ENCODE peak calls at places on chromosome 21, in seven cellular contexts. One of them, this sample, is unnamed.

GRCh38 chr21:18550361-18550760 is 146.8 kb upstream of the TMPRSS15 start:
- DNase-seq in lower lobe of right lung: no peak
- DNase-seq in Panc1: no peak
- DNase-seq in H1: no peak
- DNase-seq in upper lobe of left lung: no peak
- DNase-seq in hepatocyte: no peak
- DNase-seq in lung: no peak
- DNase-seq in this sample: no peak

GRCh38 chr21:17802568-17802967 is 16.6 kb downstream of the C21orf91 start:
- DNase-seq in lower lobe of right lung: no peak
- DNase-seq in Panc1: no peak
- DNase-seq in H1: no peak
- DNase-seq in upper lobe of left lung: no peak
- DNase-seq in hepatocyte: no peak
- DNase-seq in lung: no peak
- DNase-seq in this sample: no peak

GRCh38 chr21:18529253-18529652 is 125.7 kb upstream of the TMPRSS15 start:
- DNase-seq in lower lobe of right lung: no peak
- DNase-seq in Panc1: peak; percentile 8
- DNase-seq in H1: no peak
- DNase-seq in upper lobe of left lung: no peak
- DNase-seq in hepatocyte: peak; percentile 17
- DNase-seq in lung: no peak
- DNase-seq in this sample: no peak

GRCh38 chr21:32499249-32500055 is 85.9 kb downstream of the TCP10L start:
- DNase-seq in lower lobe of right lung: no peak
- DNase-seq in Panc1: no peak
- DNase-seq in H1: no peak
- DNase-seq in upper lobe of left lung: no peak
- DNase-seq in hepatocyte: peak; percentile 10
- DNase-seq in lung: no peak
- DNase-seq in this sample: no peak

GRCh38 chr21:31678478-31678877 is 19.0 kb downstream of the SOD1 start:
- DNase-seq in lower lobe of right lung: no peak
- DNase-seq in Panc1: no peak
- DNase-seq in H1: no peak
- DNase-seq in upper lobe of left lung: no peak
- DNase-seq in hepatocyte: no peak
- DNase-seq in lung: no peak
- DNase-seq in this sample: no peak

GRCh38 chr21:31366825-31367224 is 22.8 kb upstream of the TIAM1 start:
- DNase-seq in lower lobe of right lung: no peak
- DNase-seq in Panc1: peak; percentile 69
- DNase-seq in H1: no peak
- DNase-seq in upper lobe of left lung: no peak
- DNase-seq in hepatocyte: no peak
- DNase-seq in lung: no peak
- DNase-seq in this sample: no peak

GRCh38 chr21:17334478-17334877 is 178.4 kb upstream of the CXADR start:
- DNase-seq in lower lobe of right lung: no peak
- DNase-seq in Panc1: no peak
- DNase-seq in H1: no peak
- DNase-seq in upper lobe of left lung: no peak
- DNase-seq in hepatocyte: no peak
- DNase-seq in lung: no peak
- DNase-seq in this sample: no peak

GRCh38 chr21:14114251-14114650 is 96.5 kb downstream of the LIPI start:
- DNase-seq in lower lobe of right lung: no peak
- DNase-seq in Panc1: no peak
- DNase-seq in H1: no peak
- DNase-seq in upper lobe of left lung: no peak
- DNase-seq in hepatocyte: peak; percentile 20
- DNase-seq in lung: no peak
- DNase-seq in this sample: no peak

GRCh38 chr21:22536511-22536910 is 1538.3 kb downstream of the NCAM2 start:
- DNase-seq in lower lobe of right lung: no peak
- DNase-seq in Panc1: no peak
- DNase-seq in H1: no peak
- DNase-seq in upper lobe of left lung: no peak
- DNase-seq in hepatocyte: peak; percentile 9
- DNase-seq in lung: no peak
- DNase-seq in this sample: no peak

GRCh38 chr21:37028579-37028978 is 22.1 kb downstream of the RIPPLY3 start:
- DNase-seq in lower lobe of right lung: no peak
- DNase-seq in Panc1: no peak
- DNase-seq in H1: no peak
- DNase-seq in upper lobe of left lung: no peak
- DNase-seq in hepatocyte: no peak
- DNase-seq in lung: no peak
- DNase-seq in this sample: no peak

GRCh38 chr21:30044447-30045064 is 104.8 kb upstream of the GRIK1 start:
- DNase-seq in lower lobe of right lung: no peak
- DNase-seq in Panc1: peak; percentile 4
- DNase-seq in H1: no peak
- DNase-seq in upper lobe of left lung: no peak
- DNase-seq in hepatocyte: peak; percentile 50
- DNase-seq in lung: no peak
- DNase-seq in this sample: no peak

GRCh38 chr21:21230672-21231071 is 232.5 kb downstream of the NCAM2 start:
- DNase-seq in lower lobe of right lung: no peak
- DNase-seq in Panc1: no peak
- DNase-seq in H1: no peak
- DNase-seq in upper lobe of left lung: no peak
- DNase-seq in hepatocyte: peak; percentile 46
- DNase-seq in lung: no peak
- DNase-seq in this sample: no peak

GRCh38 chr21:16589046-16589445 is 859.3 kb downstream of the USP25 start:
- DNase-seq in lower lobe of right lung: no peak
- DNase-seq in Panc1: no peak
- DNase-seq in H1: no peak
- DNase-seq in upper lobe of left lung: no peak
- DNase-seq in hepatocyte: no peak
- DNase-seq in lung: no peak
- DNase-seq in this sample: no peak

GRCh38 chr21:15775291-15775690 is 45.5 kb downstream of the USP25 start:
- DNase-seq in lower lobe of right lung: no peak
- DNase-seq in Panc1: no peak
- DNase-seq in H1: no peak
- DNase-seq in upper lobe of left lung: peak; percentile 28
- DNase-seq in hepatocyte: no peak
- DNase-seq in lung: no peak
- DNase-seq in this sample: no peak

GRCh38 chr21:27722095-27722494 is 755.2 kb upstream of the ADAMTS5 start:
- DNase-seq in lower lobe of right lung: no peak
- DNase-seq in Panc1: no peak
- DNase-seq in H1: no peak
- DNase-seq in upper lobe of left lung: no peak
- DNase-seq in hepatocyte: peak; percentile 22
- DNase-seq in lung: no peak
- DNase-seq in this sample: no peak

GRCh38 chr21:33760641-33761103 is 118.4 kb downstream of the ITSN1 start:
- DNase-seq in lower lobe of right lung: no peak
- DNase-seq in Panc1: no peak
- DNase-seq in H1: no peak
- DNase-seq in upper lobe of left lung: no peak
- DNase-seq in hepatocyte: no peak
- DNase-seq in lung: no peak
- DNase-seq in this sample: no peak
- H3K4me1 ChIP-seq in lower lobe of right lung: peaks cover 14% of the 10 kb centered on the region
- H3K4me1 ChIP-seq in Panc1: peaks cover 6% of the 10 kb centered on the region
- H3K4me1 ChIP-seq in H1: peaks cover 2% of the 10 kb centered on the region
- H3K4me1 ChIP-seq in upper lobe of left lung: peaks cover 5% of the 10 kb centered on the region
- H3K4me1 ChIP-seq in hepatocyte: peaks cover 10% of the 10 kb centered on the region
- H3K4me1 ChIP-seq in lung: no peaks in the 10 kb centered on the region
- H3K4me1 ChIP-seq in this sample: no peaks in the 10 kb centered on the region

DNA sequence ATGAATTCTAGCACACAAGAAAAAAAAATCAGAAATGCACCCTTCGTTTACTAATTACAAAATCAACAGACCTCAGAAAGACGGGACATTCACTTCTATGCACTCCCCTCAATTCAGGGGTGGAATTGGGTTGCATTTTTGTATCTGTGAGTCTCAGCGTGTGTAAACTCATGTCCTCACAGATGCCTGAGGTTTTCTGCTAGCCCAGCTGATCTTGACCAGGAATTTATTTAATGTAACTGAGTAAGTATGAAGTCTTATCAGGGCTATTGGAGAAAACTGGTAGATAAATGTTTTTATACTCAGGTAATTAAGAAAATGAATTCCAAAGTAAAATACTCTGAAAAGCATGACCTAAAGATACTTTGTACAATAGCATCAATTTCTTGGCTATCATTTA is 167.7 kb downstream of the RUNX1 start:
- DNase-seq in lower lobe of right lung: no peak
- DNase-seq in Panc1: no peak
- DNase-seq in H1: no peak
- DNase-seq in upper lobe of left lung: no peak
- DNase-seq in hepatocyte: no peak
- DNase-seq in lung: no peak
- DNase-seq in this sample: no peak
- H3K27ac ChIP-seq in lower lobe of right lung: peak overlapping the region; percentile 95
- H3K27ac ChIP-seq in Panc1: peak overlapping the region; percentile 84
- H3K27ac ChIP-seq in H1: no peak overlapping the region
- H3K27ac ChIP-seq in upper lobe of left lung: peak overlapping the region; percentile 94
- H3K27ac ChIP-seq in hepatocyte: peak overlapping the region; percentile 55
- H3K27ac ChIP-seq in lung: no peak overlapping the region
- H3K27ac ChIP-seq in this sample: no peak overlapping the region

GRCh38 chr21:43728467-43729390 is 9.8 kb downstream of the PDXK start:
- DNase-seq in lower lobe of right lung: peak; percentile 96
- DNase-seq in Panc1: peak; percentile 48
- DNase-seq in H1: peak; percentile 54
- DNase-seq in upper lobe of left lung: peak; percentile 97
- DNase-seq in hepatocyte: peak; percentile 97
- DNase-seq in lung: peak; percentile 95
- DNase-seq in this sample: peak; percentile 84
- TF ChIP-seq CTCF in lower lobe of right lung: peak; percentile 42
- TF ChIP-seq CTCF in Panc1: no peak
- TF ChIP-seq CTCF in H1: no peak
- TF ChIP-seq CTCF in upper lobe of left lung: peak; percentile 13
- TF ChIP-seq CTCF in hepatocyte: peak; percentile 63
- TF ChIP-seq CTCF in lung: no peak
- TF ChIP-seq CTCF in this sample: no peak

GRCh38 chr21:42690586-42690985 is 37.2 kb downstream of the PDE9A start:
- DNase-seq in lower lobe of right lung: no peak
- DNase-seq in Panc1: no peak
- DNase-seq in H1: no peak
- DNase-seq in upper lobe of left lung: no peak
- DNase-seq in hepatocyte: no peak
- DNase-seq in lung: no peak
- DNase-seq in this sample: no peak
- H3K4me1 ChIP-seq in lower lobe of right lung: no peaks in the 10 kb centered on the region
- H3K4me1 ChIP-seq in Panc1: no peaks in the 10 kb centered on the region
- H3K4me1 ChIP-seq in H1: peaks cover 2% of the 10 kb centered on the region
- H3K4me1 ChIP-seq in upper lobe of left lung: no peaks in the 10 kb centered on the region
- H3K4me1 ChIP-seq in hepatocyte: no peaks in the 10 kb centered on the region
- H3K4me1 ChIP-seq in lung: no peaks in the 10 kb centered on the region
- H3K4me1 ChIP-seq in this sample: no peaks in the 10 kb centered on the region

DNA sequence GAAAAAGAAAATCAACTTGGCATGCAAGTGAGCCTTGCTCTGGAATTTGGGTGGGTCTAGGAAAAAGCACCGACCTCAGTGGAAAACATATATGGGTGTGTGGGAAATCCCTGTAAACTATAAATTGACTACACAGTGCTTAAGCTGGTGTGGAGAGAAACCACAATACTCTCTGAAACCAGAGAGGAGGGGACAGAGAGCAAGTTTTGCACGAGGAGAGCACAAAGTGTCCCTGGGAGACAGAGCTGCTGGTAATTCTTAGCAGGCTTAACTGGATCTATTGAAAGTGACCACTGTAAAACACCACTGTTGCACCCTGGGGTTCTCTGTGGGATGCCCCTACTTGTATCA is 12.8 kb downstream of the KCNJ15 start:
- DNase-seq in lower lobe of right lung: no peak
- DNase-seq in Panc1: no peak
- DNase-seq in H1: no peak
- DNase-seq in upper lobe of left lung: no peak
- DNase-seq in hepatocyte: peak; percentile 26
- DNase-seq in lung: no peak
- DNase-seq in this sample: no peak
- H3K27ac ChIP-seq in lower lobe of right lung: no peak overlapping the region
- H3K27ac ChIP-seq in Panc1: no peak overlapping the region
- H3K27ac ChIP-seq in H1: no peak overlapping the region
- H3K27ac ChIP-seq in upper lobe of left lung: peak overlapping the region; percentile 48
- H3K27ac ChIP-seq in hepatocyte: peak overlapping the region; percentile 76
- H3K27ac ChIP-seq in lung: peak overlapping the region; percentile 5
- H3K27ac ChIP-seq in this sample: no peak overlapping the region

GRCh38 chr21:35933466-35933865 is 126.9 kb downstream of the SETD4 start:
- DNase-seq in lower lobe of right lung: no peak
- DNase-seq in Panc1: no peak
- DNase-seq in H1: no peak
- DNase-seq in upper lobe of left lung: peak; percentile 58
- DNase-seq in hepatocyte: peak; percentile 59
- DNase-seq in lung: peak; percentile 42
- DNase-seq in this sample: peak; percentile 20
- TF ChIP-seq CTCF in lower lobe of right lung: no peak
- TF ChIP-seq CTCF in Panc1: no peak
- TF ChIP-seq CTCF in H1: peak; percentile 25
- TF ChIP-seq CTCF in upper lobe of left lung: no peak
- TF ChIP-seq CTCF in hepatocyte: peak; percentile 38
- TF ChIP-seq CTCF in lung: no peak
- TF ChIP-seq CTCF in this sample: no peak

DNA sequence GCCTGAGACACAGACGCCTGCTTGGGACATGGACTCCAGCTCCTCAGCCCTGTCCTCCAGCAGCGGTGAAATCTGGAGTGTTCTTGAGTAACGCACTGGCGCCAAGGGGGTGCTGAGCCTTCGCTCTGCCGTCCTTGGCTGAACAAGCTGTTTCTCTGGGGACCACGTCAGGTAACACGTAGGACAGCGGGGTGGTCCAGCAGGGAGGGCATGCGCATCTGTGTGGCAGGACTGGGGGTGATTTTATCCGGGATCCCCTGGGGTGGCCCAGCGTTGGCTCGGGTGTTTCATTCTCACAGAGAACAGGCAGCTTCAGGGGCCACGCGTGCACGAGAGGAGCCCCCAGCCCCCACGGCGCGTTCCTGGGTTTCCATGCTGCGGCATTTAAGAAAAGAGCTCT is 61.2 kb downstream of the AGPAT3 start:
- DNase-seq in lower lobe of right lung: peak; percentile 46
- DNase-seq in Panc1: no peak
- DNase-seq in H1: no peak
- DNase-seq in upper lobe of left lung: peak; percentile 37
- DNase-seq in hepatocyte: no peak
- DNase-seq in lung: no peak
- DNase-seq in this sample: no peak
- H3K4me1 ChIP-seq in lower lobe of right lung: peaks cover 25% of the 10 kb centered on the region
- H3K4me1 ChIP-seq in Panc1: no peaks in the 10 kb centered on the region
- H3K4me1 ChIP-seq in H1: peaks cover 13% of the 10 kb centered on the region
- H3K4me1 ChIP-seq in upper lobe of left lung: peaks cover 4% of the 10 kb centered on the region
- H3K4me1 ChIP-seq in hepatocyte: peaks cover 39% of the 10 kb centered on the region
- H3K4me1 ChIP-seq in lung: peaks cover 13% of the 10 kb centered on the region
- H3K4me1 ChIP-seq in this sample: no peaks in the 10 kb centered on the region